ENCODE peak calls at places on chromosomes 16 and 17, in four cellular contexts. One of them, this sample, is unnamed.
A peak's percentile ranks its signal among the peaks of the same experiment; 100 is the strongest.

GRCh38 chr17:74514632-74515035 is 16.6 kb downstream of the CD300LB start:
- DNase-seq in K562: peak; percentile 18
- DNase-seq in HepG2: no peak
- DNase-seq in WTC11: no peak
- DNase-seq in this sample: peak; percentile 14

GRCh38 chr16:58494981-58495860 is 4.7 kb upstream of the NDRG4 start:
- DNase-seq in K562: peak; percentile 86
- DNase-seq in HepG2: peak; percentile 96
- DNase-seq in WTC11: peak; percentile 83
- DNase-seq in this sample: peak; percentile 79

GRCh38 chr17:47208744-47209488 is at the start of gene MYL4:
- DNase-seq in K562: peak; percentile 67
- DNase-seq in HepG2: no peak
- DNase-seq in WTC11: no peak
- DNase-seq in this sample: no peak

GRCh38 chr16:63129411-63130125 is 1093.3 kb upstream of the CDH8 start:
- DNase-seq in K562: no peak
- DNase-seq in HepG2: no peak
- DNase-seq in WTC11: no peak
- DNase-seq in this sample: no peak

GRCh38 chr17:37659887-37660286 is 16.6 kb upstream of the DDX52 start:
- DNase-seq in K562: no peak
- DNase-seq in HepG2: no peak
- DNase-seq in WTC11: no peak
- DNase-seq in this sample: no peak

GRCh38 chr16:27374231-27374793 is 27.7 kb upstream of the IL21R start:
- DNase-seq in K562: no peak
- DNase-seq in HepG2: no peak
- DNase-seq in WTC11: no peak
- DNase-seq in this sample: no peak

GRCh38 chr16:21088646-21089538 is 61.8 kb downstream of the DNAH3 start:
- DNase-seq in K562: no peak
- DNase-seq in HepG2: no peak
- DNase-seq in WTC11: no peak
- DNase-seq in this sample: no peak

GRCh38 chr17:65467156-65467555 is 94.3 kb downstream of the AXIN2 start:
- DNase-seq in K562: no peak
- DNase-seq in HepG2: no peak
- DNase-seq in WTC11: no peak
- DNase-seq in this sample: no peak

GRCh38 chr16:89155184-89155679 is 16.3 kb upstream of the CDH15 start:
- DNase-seq in K562: no peak
- DNase-seq in HepG2: no peak
- DNase-seq in WTC11: no peak
- DNase-seq in this sample: no peak

GRCh38 chr17:58541249-58541648 is 26.8 kb upstream of the MTMR4 start:
- DNase-seq in K562: peak; percentile 30
- DNase-seq in HepG2: no peak
- DNase-seq in WTC11: peak; percentile 42
- DNase-seq in this sample: peak; percentile 48

GRCh38 chr17:49552070-49552751 is 23.5 kb upstream of the NXPH3 start:
- DNase-seq in K562: no peak
- DNase-seq in HepG2: no peak
- DNase-seq in WTC11: no peak
- DNase-seq in this sample: no peak

GRCh38 chr17:9725575-9725974 is 65.8 kb downstream of the DHRS7C start:
- DNase-seq in K562: no peak
- DNase-seq in HepG2: peak; percentile 20
- DNase-seq in WTC11: no peak
- DNase-seq in this sample: no peak
- TF ChIP-seq SP1 in K562: no peak
- TF ChIP-seq SP1 in HepG2: no peak
- TF ChIP-seq SP1 in WTC11: no peak
- TF ChIP-seq SP1 in this sample: no peak

GRCh38 chr16:16014329-16015224 is 65.2 kb downstream of the ABCC1 start:
- DNase-seq in K562: no peak
- DNase-seq in HepG2: peak; percentile 93
- DNase-seq in WTC11: no peak
- DNase-seq in this sample: no peak
- TF ChIP-seq ELF4 in K562: no peak
- TF ChIP-seq ELF4 in HepG2: no peak
- TF ChIP-seq ELF4 in WTC11: no peak
- TF ChIP-seq ELF4 in this sample: no peak

DNA sequence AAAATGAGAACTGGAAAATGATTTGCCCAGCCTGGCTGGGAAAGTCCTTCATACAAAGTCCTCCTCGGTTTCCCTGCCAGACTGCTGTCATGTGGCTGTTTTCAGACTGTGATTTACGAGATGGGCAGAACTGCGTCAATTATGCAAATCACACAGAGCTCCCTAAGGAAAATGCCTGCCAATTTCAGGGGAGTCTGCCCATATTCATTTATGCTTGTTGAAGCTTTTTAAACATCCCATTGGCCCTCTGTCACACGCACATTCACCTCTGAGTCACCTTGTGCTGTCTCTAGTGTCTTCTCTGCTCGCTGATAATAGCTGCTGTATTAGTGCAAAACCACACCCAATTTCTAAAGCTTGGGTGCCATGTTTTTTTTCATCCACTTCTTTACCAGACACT is 81.7 kb upstream of the FAM20A start:
- DNase-seq in K562: no peak
- DNase-seq in HepG2: no peak
- DNase-seq in WTC11: no peak
- DNase-seq in this sample: no peak
- TF ChIP-seq SP1 in K562: no peak
- TF ChIP-seq SP1 in HepG2: no peak
- TF ChIP-seq SP1 in WTC11: no peak
- TF ChIP-seq SP1 in this sample: no peak

GRCh38 chr16:84307209-84307954 is 12.7 kb downstream of the WFDC1 start:
- DNase-seq in K562: no peak
- DNase-seq in HepG2: no peak
- DNase-seq in WTC11: no peak
- DNase-seq in this sample: no peak
- TF ChIP-seq ELF4 in K562: no peak
- TF ChIP-seq ELF4 in HepG2: no peak
- TF ChIP-seq ELF4 in WTC11: no peak
- TF ChIP-seq ELF4 in this sample: no peak

GRCh38 chr16:57271063-57271345 is 13.5 kb downstream of the PLLP start:
- DNase-seq in K562: no peak
- DNase-seq in HepG2: no peak
- DNase-seq in WTC11: no peak
- DNase-seq in this sample: no peak
- TF ChIP-seq SP1 in K562: no peak
- TF ChIP-seq SP1 in HepG2: no peak
- TF ChIP-seq SP1 in WTC11: no peak
- TF ChIP-seq SP1 in this sample: no peak

GRCh38 chr17:57508706-57509105 is 236.4 kb downstream of the CCDC182 start:
- DNase-seq in K562: no peak
- DNase-seq in HepG2: no peak
- DNase-seq in WTC11: no peak
- DNase-seq in this sample: no peak

GRCh38 chr17:57506253-57506911 is 238.7 kb downstream of the CCDC182 start:
- DNase-seq in K562: no peak
- DNase-seq in HepG2: no peak
- DNase-seq in WTC11: no peak
- DNase-seq in this sample: no peak

GRCh38 chr17:57511475-57512123 is 233.5 kb downstream of the CCDC182 start:
- DNase-seq in K562: no peak
- DNase-seq in HepG2: no peak
- DNase-seq in WTC11: no peak
- DNase-seq in this sample: no peak

GRCh38 chr17:57505841-57506240 is 239.3 kb downstream of the CCDC182 start:
- DNase-seq in K562: no peak
- DNase-seq in HepG2: no peak
- DNase-seq in WTC11: no peak
- DNase-seq in this sample: no peak

DNA sequence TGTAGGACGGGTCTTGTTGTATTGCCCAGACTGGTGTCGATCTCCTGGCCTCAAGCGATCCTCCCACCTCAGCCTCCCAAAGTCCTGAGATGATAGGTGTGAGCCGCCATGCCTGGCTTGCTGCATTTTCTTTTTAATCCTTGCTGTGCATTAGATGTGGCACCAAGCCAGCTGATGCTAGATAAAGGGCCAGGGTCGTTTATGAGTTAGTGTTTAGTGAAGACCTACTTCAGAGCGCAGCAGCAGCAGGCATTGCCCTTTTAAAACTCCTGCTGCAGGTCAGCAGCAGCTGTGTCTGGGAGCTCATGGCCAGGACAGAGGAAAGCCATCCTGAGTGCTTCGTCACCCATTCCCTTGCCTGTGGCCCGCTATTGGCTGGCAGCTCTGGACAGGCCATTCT is 237.3 kb downstream of the CCDC182 start:
- DNase-seq in K562: no peak
- DNase-seq in HepG2: no peak
- DNase-seq in WTC11: no peak
- DNase-seq in this sample: no peak
- TF ChIP-seq ELF4 in K562: no peak
- TF ChIP-seq ELF4 in HepG2: no peak
- TF ChIP-seq ELF4 in WTC11: no peak
- TF ChIP-seq ELF4 in this sample: no peak

GRCh38 chr16:29230671-29231091 is 175.8 kb downstream of the NPIPB11 start:
- DNase-seq in K562: no peak
- DNase-seq in HepG2: no peak
- DNase-seq in WTC11: peak; percentile 63
- DNase-seq in this sample: no peak
- TF ChIP-seq SP1 in K562: no peak
- TF ChIP-seq SP1 in HepG2: no peak
- TF ChIP-seq SP1 in WTC11: no peak
- TF ChIP-seq SP1 in this sample: no peak

GRCh38 chr16:48676836-48677235 is 66.9 kb upstream of the N4BP1 start:
- DNase-seq in K562: no peak
- DNase-seq in HepG2: no peak
- DNase-seq in WTC11: no peak
- DNase-seq in this sample: no peak
- TF ChIP-seq ELF4 in K562: no peak
- TF ChIP-seq ELF4 in HepG2: no peak
- TF ChIP-seq ELF4 in WTC11: no peak
- TF ChIP-seq ELF4 in this sample: no peak

GRCh38 chr17:71975998-71976649 is 144.7 kb upstream of the SOX9 start:
- DNase-seq in K562: no peak
- DNase-seq in HepG2: no peak
- DNase-seq in WTC11: peak; percentile 14
- DNase-seq in this sample: no peak
- TF ChIP-seq SP1 in K562: no peak
- TF ChIP-seq SP1 in HepG2: no peak
- TF ChIP-seq SP1 in WTC11: no peak
- TF ChIP-seq SP1 in this sample: no peak

GRCh38 chr16:84059111-84059510 is 16.5 kb upstream of the SLC38A8 start:
- DNase-seq in K562: no peak
- DNase-seq in HepG2: no peak
- DNase-seq in WTC11: no peak
- DNase-seq in this sample: no peak

GRCh38 chr16:84059946-84060901 is 17.6 kb upstream of the SLC38A8 start:
- DNase-seq in K562: no peak
- DNase-seq in HepG2: no peak
- DNase-seq in WTC11: no peak
- DNase-seq in this sample: no peak

GRCh38 chr16:84058664-84059063 is 16.1 kb upstream of the SLC38A8 start:
- DNase-seq in K562: no peak
- DNase-seq in HepG2: no peak
- DNase-seq in WTC11: no peak
- DNase-seq in this sample: no peak

GRCh38 chr16:84056933-84057332 is 14.3 kb upstream of the SLC38A8 start:
- DNase-seq in K562: no peak
- DNase-seq in HepG2: no peak
- DNase-seq in WTC11: no peak
- DNase-seq in this sample: no peak

GRCh38 chr16:84058211-84058610 is 15.6 kb upstream of the SLC38A8 start:
- DNase-seq in K562: no peak
- DNase-seq in HepG2: no peak
- DNase-seq in WTC11: no peak
- DNase-seq in this sample: no peak
- TF ChIP-seq ELF4 in K562: no peak
- TF ChIP-seq ELF4 in HepG2: no peak
- TF ChIP-seq ELF4 in WTC11: no peak
- TF ChIP-seq ELF4 in this sample: no peak